ENCODE peak calls at places on chromosomes 4 and X, in eight cellular contexts. I, C, T, R, L, U, B and F are unnamed samples.

GRCh38 chr4:26085581-26085980 is 171.6 kb downstream of the SMIM20 start:
- DNase-seq in I (no peak), C (no peak), T (no peak), R (no peak), L (no peak), U (peak), B (no peak), F (no peak)

GRCh38 chr4:124530464-124531077 is 182.0 kb downstream of the ANKRD50 start:
- DNase-seq in I (no peak), C (no peak), T (no peak), R (peak), L (no peak), U (peak), B (peak), F (no peak)

GRCh38 chr4:173415092-173415491 is 16.2 kb upstream of the SCRG1 start:
- DNase-seq in I (no peak), C (no peak), T (peak), R (no peak), L (no peak), U (peak), B (no peak), F (no peak)

GRCh38 chrX:72478351-72478750 is 94.3 kb downstream of the HDAC8 start:
- DNase-seq in I (no peak), C (no peak), T (no peak), R (no peak), L (no peak), U (no peak), B (no peak), F (no peak)

GRCh38 chrX:102712967-102713677 is 874 bp downstream of the GPRASP2 start:
- DNase-seq in I (peak), C (peak), T (no peak), R (no peak), L (no peak), U (peak), B (no peak), F (no peak)

GRCh38 chrX:40105791-40106676 is 8.3 kb upstream of the BCOR start:
- DNase-seq in I (no peak), C (peak), T (no peak), R (no peak), L (no peak), U (peak), B (peak), F (no peak)

GRCh38 chr4:99811850-99812249 is 4.8 kb upstream of the DAPP1 start:
- DNase-seq in I (peak), C (peak), T (peak), R (no peak), L (no peak), U (peak), B (no peak), F (no peak)

GRCh38 chr4:22463179-22463578 is 52.7 kb downstream of the ADGRA3 start:
- DNase-seq in I (no peak), C (no peak), T (no peak), R (no peak), L (no peak), U (no peak), B (no peak), F (no peak)

GRCh38 chr4:576991-577498 is 950 bp upstream of the TMEM271 start:
- DNase-seq in I (no peak), C (no peak), T (no peak), R (no peak), L (no peak), U (peak), B (no peak), F (no peak)

GRCh38 chrX:79630033-79631009 is 263.2 kb upstream of the ITM2A start:
- DNase-seq in I (no peak), C (no peak), T (no peak), R (no peak), L (no peak), U (no peak), B (no peak), F (no peak)

GRCh38 chr4:8202526-8203375 is 3.7 kb downstream of the SH3TC1 start:
- DNase-seq in I (no peak), C (no peak), T (no peak), R (no peak), L (no peak), U (no peak), B (no peak), F (no peak)

GRCh38 chrX:153739754-153740486 is 15.3 kb downstream of the ABCD1 start:
- DNase-seq in I (no peak), C (no peak), T (no peak), R (no peak), L (no peak), U (no peak), B (no peak), F (no peak)